ENCODE peak calls at places on chromosomes 7 and 10, in eight cellular contexts. O, I, V, H, B, M, T and E are unnamed samples.

GRCh38 chr7:125136755-125137547 is 207.3 kb upstream of the POT1 start:
- DNase-seq in O (no peak), I (peak; percentile 91), V (no peak), H (peak; percentile 85), B (no peak), M (no peak), T (peak; percentile 45), E (peak; percentile 96)

GRCh38 chr10:5396545-5396944 is 8.1 kb downstream of the TUBAL3 start:
- DNase-seq in O (no peak), I (no peak), V (no peak), H (no peak), B (no peak), M (no peak), T (no peak), E (no peak)

GRCh38 chr7:28409716-28410627 is 2.3 kb upstream of the CREB5 start:
- DNase-seq in O (peak; percentile 68), I (peak; percentile 42), V (peak; percentile 18), H (peak; percentile 48), B (no peak), M (peak; percentile 39), T (no peak), E (peak; percentile 42)

GRCh38 chr10:18140957-18141888 is 999 bp downstream of the CACNB2 start:
- DNase-seq in O (no peak), I (no peak), V (peak; percentile 23), H (no peak), B (no peak), M (no peak), T (no peak), E (peak; percentile 17)

GRCh38 chr10:14483417-14483816 is 152.7 kb upstream of the FRMD4A start:
- DNase-seq in O (no peak), I (no peak), V (no peak), H (no peak), B (no peak), M (no peak), T (no peak), E (no peak)

GRCh38 chr10:119162121-119162520 is 3.4 kb downstream of the SFXN4 start:
- DNase-seq in O (no peak), I (no peak), V (no peak), H (no peak), B (no peak), M (no peak), T (no peak), E (no peak)

GRCh38 chr7:98869374-98870070 is at the start of gene TMEM130:
- DNase-seq in O (peak; percentile 43), I (peak; percentile 15), V (no peak), H (peak; percentile 18), B (no peak), M (no peak), T (no peak), E (no peak)

GRCh38 chr7:15557686-15558085 is 4.1 kb downstream of the AGMO start:
- DNase-seq in O (no peak), I (peak; percentile 14), V (no peak), H (peak; percentile 40), B (no peak), M (no peak), T (no peak), E (no peak)

GRCh38 chr7:43104874-43105520 is 7.5 kb upstream of the HECW1 start:
- DNase-seq in O (no peak), I (no peak), V (no peak), H (no peak), B (no peak), M (no peak), T (no peak), E (no peak)

GRCh38 chr7:2099036-2099957 is 133.4 kb downstream of the MAD1L1 start:
- DNase-seq in O (no peak), I (peak; percentile 40), V (no peak), H (peak; percentile 22), B (peak; percentile 31), M (no peak), T (no peak), E (no peak)

GRCh38 chr10:51547941-51548340 is 151.5 kb downstream of the CSTF2T start:
- DNase-seq in O (no peak), I (no peak), V (no peak), H (no peak), B (no peak), M (no peak), T (no peak), E (no peak)

GRCh38 chr10:86730227-86730626 is 26.2 kb upstream of the BMPR1A start:
- DNase-seq in O (no peak), I (peak; percentile 54), V (peak; percentile 74), H (peak; percentile 48), B (no peak), M (peak; percentile 59), T (no peak), E (no peak)

GRCh38 chr10:3926268-3926667 is 141.3 kb upstream of the KLF6 start:
- DNase-seq in O (no peak), I (peak; percentile 34), V (no peak), H (no peak), B (no peak), M (no peak), T (no peak), E (peak; percentile 38)

GRCh38 chr10:101565936-101566332 is 22.1 kb downstream of the POLL start:
- DNase-seq in O (no peak), I (no peak), V (no peak), H (no peak), B (no peak), M (no peak), T (no peak), E (no peak)

GRCh38 chr7:16695621-16696237 is 49.7 kb downstream of the BZW2 start:
- DNase-seq in O (no peak), I (peak; percentile 88), V (peak; percentile 14), H (peak; percentile 88), B (no peak), M (no peak), T (peak; percentile 78), E (peak; percentile 47)

GRCh38 chr10:22710139-22710745 is 4.1 kb downstream of the PIP4K2A start:
- DNase-seq in O (no peak), I (no peak), V (no peak), H (no peak), B (no peak), M (no peak), T (no peak), E (no peak)

GRCh38 chr7:140397784-140398750 is at the start of gene SLC37A3:
- DNase-seq in O (peak; percentile 95), I (peak; percentile 77), V (peak; percentile 92), H (peak; percentile 73), B (peak; percentile 85), M (peak; percentile 86), T (peak; percentile 92), E (peak; percentile 78)

GRCh38 chr10:124989526-124989925 is 47.6 kb downstream of the ZRANB1 start:
- DNase-seq in O (no peak), I (no peak), V (no peak), H (peak; percentile 44), B (no peak), M (no peak), T (no peak), E (no peak)

DNA sequence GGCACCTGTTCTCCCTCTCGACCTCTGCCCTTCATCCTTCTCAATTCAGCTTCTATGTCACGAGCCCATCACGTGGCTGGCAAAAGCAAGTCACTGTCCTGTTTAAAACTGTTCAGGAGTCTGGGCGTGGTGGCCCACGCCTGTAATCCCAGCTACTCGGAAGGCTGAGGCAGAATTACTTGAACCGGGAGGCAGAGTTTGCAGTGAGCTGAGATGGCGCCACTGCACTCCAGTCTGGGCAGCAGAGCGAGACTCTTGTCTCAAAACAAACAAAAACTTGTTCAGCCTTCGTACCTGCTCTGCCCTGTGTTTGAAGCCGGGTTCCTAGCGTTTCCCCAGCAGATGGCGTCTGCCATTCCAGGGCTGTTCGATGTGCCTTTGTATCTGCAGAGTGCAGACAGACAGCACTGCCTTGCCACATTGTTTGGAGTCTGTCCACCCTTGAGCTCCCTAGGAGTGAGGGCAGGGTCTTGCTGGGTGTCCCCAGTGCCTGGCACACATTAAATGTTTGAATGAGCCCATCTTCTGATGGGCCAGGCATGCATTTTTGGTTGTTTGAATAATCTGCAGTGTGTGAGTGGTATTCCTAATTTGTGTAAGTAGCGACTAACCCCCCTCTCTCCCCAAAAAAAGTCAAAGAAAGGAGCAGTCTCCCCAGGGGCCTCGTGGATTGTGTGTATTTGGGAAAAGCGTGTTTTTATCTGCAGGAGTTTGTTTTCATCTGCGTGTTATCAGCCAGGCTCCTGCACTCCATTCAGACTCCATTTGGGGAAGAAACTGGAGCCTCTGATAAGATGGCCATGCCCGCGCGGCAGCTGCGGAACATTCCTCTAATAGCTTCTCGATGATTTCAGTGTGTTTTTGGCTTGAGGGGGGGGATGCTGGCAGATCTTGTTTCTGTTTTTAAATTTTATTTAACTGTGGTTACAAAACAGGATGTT is 61.2 kb downstream of the DNAJB6 start:
- DNase-seq in O (peak; percentile 60), I (peak; percentile 88), V (peak; percentile 25), H (peak; percentile 82), B (no peak), M (peak; percentile 63), T (peak; percentile 9), E (peak; percentile 22)
- TF ChIP-seq CTCF in O (peak; percentile 13), I (peak; percentile 82), V (no peak), H (peak; percentile 69), B (peak; percentile 15), M (peak; percentile 56), T (no peak), E (peak; percentile 22)

GRCh38 chr10:48745662-48746245 is 61.1 kb downstream of the WDFY4 start:
- DNase-seq in O (no peak), I (no peak), V (no peak), H (no peak), B (no peak), M (no peak), T (no peak), E (no peak)
- TF ChIP-seq CTCF in O (no peak), I (no peak), V (no peak), H (no peak), B (no peak), M (no peak), T (no peak), E (peak; percentile 10)

DNA sequence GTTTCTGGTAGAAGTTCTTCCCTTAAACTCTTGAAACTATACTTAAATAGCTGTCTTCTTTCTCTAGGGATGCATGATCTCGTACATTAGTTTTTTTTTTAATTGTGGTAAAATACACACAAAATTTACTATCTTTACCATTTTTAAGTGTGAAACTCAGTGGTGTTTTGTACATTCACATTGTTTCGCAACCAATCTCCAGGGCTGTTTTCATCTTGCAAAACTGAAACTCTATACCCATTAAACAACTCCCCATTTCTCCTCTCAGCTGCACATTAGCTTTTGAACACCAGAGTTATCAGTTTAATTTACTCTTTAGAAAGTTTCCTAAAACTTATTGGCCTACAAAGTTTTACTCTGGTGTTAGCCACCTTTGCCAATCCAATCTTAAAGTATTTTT is 45.5 kb upstream of the PRKAR2B start:
- DNase-seq in O (no peak), I (peak; percentile 47), V (no peak), H (no peak), B (no peak), M (no peak), T (no peak), E (no peak)
- TF ChIP-seq CTCF in O (no peak), I (no peak), V (no peak), H (no peak), B (no peak), M (no peak), T (no peak), E (no peak)

DNA sequence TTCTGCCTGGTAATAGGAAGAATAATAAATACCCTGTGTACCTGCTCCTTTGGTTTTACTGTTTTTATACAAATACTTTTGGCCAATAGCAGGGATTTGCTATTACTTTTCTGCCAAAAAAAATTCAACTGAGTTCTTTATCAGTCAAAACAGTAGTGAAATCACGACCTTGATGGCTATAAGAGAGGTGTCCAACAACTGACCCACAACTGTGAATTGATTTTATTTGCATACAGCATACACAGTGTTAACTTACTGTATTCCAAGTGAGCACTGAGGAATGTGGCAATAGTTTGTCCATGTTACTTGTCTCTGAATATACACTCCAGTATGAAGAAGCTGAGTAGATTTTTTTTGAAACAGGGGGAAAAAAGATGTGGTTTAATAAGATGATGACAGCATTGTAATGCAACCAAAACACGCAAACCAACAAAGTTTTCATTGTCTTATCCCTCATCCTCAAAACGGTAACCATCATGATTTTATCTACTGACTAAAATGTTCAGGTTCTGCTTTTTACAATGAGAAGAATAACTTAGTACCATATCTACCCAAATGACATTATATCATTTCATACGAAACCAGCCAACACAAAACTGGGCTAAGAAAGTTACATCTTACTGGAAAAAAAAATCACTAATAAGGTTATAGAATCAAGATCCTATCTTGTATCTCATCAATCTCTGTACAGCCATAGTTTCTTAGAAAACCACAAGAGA is 63.3 kb downstream of the GSAP start:
- DNase-seq in O (no peak), I (no peak), V (no peak), H (no peak), B (no peak), M (no peak), T (no peak), E (peak; percentile 64)
- TF ChIP-seq CTCF in O (no peak), I (no peak), V (no peak), H (no peak), B (no peak), M (no peak), T (no peak), E (no peak)